ENCODE peak calls at places on chromosomes 1 and 21, in four cellular contexts. L is dermis blood vessel endothelial cell; S is HT1080; N is stimulated activated CD8-positive, alpha-beta memory T cell treated with anti-CD3 and anti-CD28 coated beads, Interleukin-15, amount 100 ng/mL, for 24 hours. Y is an unnamed sample.

GRCh38 chr1:30415171-30415940 is 308.0 kb downstream of the MATN1 start:
- DNase-seq in N (no peak), L (no peak), S (no peak), Y (peak; percentile 4)

GRCh38 chr1:27391511-27392095 is 819 bp upstream of the GPR3 start:
- DNase-seq in L (peak; percentile 66), N (no peak), S (peak; percentile 35), Y (no peak)

GRCh38 chr1:118947790-118948189 is 40.4 kb downstream of the TBX15 start:
- DNase-seq in L (no peak), S (peak; percentile 85), N (no peak), Y (no peak)

GRCh38 chr1:109265016-109265415 is 15.7 kb downstream of the CELSR2 start:
- DNase-seq in N (no peak), S (no peak), L (no peak), Y (no peak)

GRCh38 chr1:67764674-67765073 is 68.6 kb downstream of the GNG12 start:
- DNase-seq in S (no peak), N (no peak), L (no peak), Y (no peak)

GRCh38 chr1:101163406-101163770 is 73.4 kb upstream of the S1PR1 start:
- DNase-seq in L (peak; percentile 66), N (no peak), S (no peak), Y (no peak)

GRCh38 chr1:245465666-245466065 is 310.9 kb downstream of the KIF26B start:
- DNase-seq in S (no peak), N (no peak), L (no peak), Y (no peak)

GRCh38 chr21:42193131-42193671 is 25.7 kb upstream of the ABCG1 start:
- DNase-seq in N (no peak), L (peak; percentile 66), S (peak; percentile 37), Y (peak; percentile 63)

GRCh38 chr1:188023206-188023605 is 1194.5 kb downstream of the PLA2G4A start:
- DNase-seq in L (no peak), S (peak; percentile 14), N (no peak), Y (no peak)

GRCh38 chr1:115300087-115300856 is 37.8 kb downstream of the NGF start:
- DNase-seq in N (no peak), S (peak; percentile 62), L (no peak), Y (no peak)

GRCh38 chr1:6971048-6971447 is 185.8 kb downstream of the CAMTA1 start:
- DNase-seq in N (no peak), S (no peak), L (no peak), Y (no peak)

GRCh38 chr21:28018741-28019669 is 973.7 kb downstream of the LTN1 start:
- DNase-seq in N (no peak), S (peak; percentile 65), L (peak; percentile 32), Y (peak; percentile 75)

GRCh38 chr1:199009447-199009846 is 370.6 kb downstream of the PTPRC start:
- DNase-seq in N (no peak), L (no peak), S (no peak), Y (no peak)

GRCh38 chr1:210291786-210292275 is 36.9 kb upstream of the HHAT start:
- DNase-seq in N (no peak), S (no peak), L (no peak), Y (no peak)

GRCh38 chr21:29208666-29209059 is 78.2 kb downstream of the MAP3K7CL start:
- DNase-seq in L (peak; percentile 74), S (peak; percentile 84), N (no peak), Y (peak; percentile 42)

GRCh38 chr1:30336550-30337426 is 386.6 kb downstream of the MATN1 start:
- DNase-seq in S (no peak), L (no peak), N (no peak), Y (no peak)

GRCh38 chr21:36159356-36159921 is 2.8 kb downstream of the DOP1B start:
- DNase-seq in S (no peak), N (no peak), L (no peak), Y (no peak)

GRCh38 chr1:229410370-229410691 is 23.6 kb downstream of the ACTA1 start:
- DNase-seq in L (no peak), S (no peak), N (no peak), Y (no peak)

GRCh38 chr21:32414579-32415358 is 2.3 kb downstream of the EVA1C start:
- DNase-seq in L (peak; percentile 78), N (no peak), S (peak; percentile 43), Y (no peak)

GRCh38 chr1:55447488-55447887 is 232.3 kb upstream of the USP24 start:
- DNase-seq in L (no peak), N (no peak), S (no peak), Y (no peak)

GRCh38 chr1:115969509-115969908 is 6.8 kb upstream of the SLC22A15 start:
- DNase-seq in L (no peak), N (no peak), S (peak; percentile 24), Y (no peak)

GRCh38 chr1:27148591-27148990 is 6.3 kb downstream of the SLC9A1 start:
- DNase-seq in L (no peak), S (no peak), N (no peak), Y (no peak)

GRCh38 chr1:93694039-93694438 is 12.4 kb upstream of the BCAR3 start:
- DNase-seq in L (peak; percentile 54), S (peak; percentile 91), N (no peak), Y (peak; percentile 65)

GRCh38 chr21:29704719-29705118 is 235.1 kb downstream of the GRIK1 start:
- DNase-seq in N (no peak), S (no peak), L (no peak), Y (no peak)

GRCh38 chr1:44489481-44489880 is 84.4 kb downstream of the RNF220 start:
- DNase-seq in N (no peak), L (no peak), S (peak; percentile 54), Y (no peak)

GRCh38 chr1:99603699-99604595 is 42.0 kb upstream of the PALMD start:
- DNase-seq in S (no peak), L (peak; percentile 47), N (no peak), Y (no peak)

GRCh38 chr21:42272984-42273600 is 42.1 kb downstream of the TFF3 start:
- DNase-seq in S (no peak), L (no peak), N (no peak), Y (no peak)

GRCh38 chr1:228417471-228418203 is 976 bp upstream of the TRIM17 start:
- DNase-seq in L (no peak), N (no peak), S (peak; percentile 20), Y (no peak)

GRCh38 chr1:26853156-26853555 is 9.8 kb upstream of the SFN start:
- DNase-seq in L (peak; percentile 89), N (peak; percentile 62), S (peak; percentile 84), Y (peak; percentile 80)

GRCh38 chr1:205665216-205665757 is 15.0 kb downstream of the SLC45A3 start:
- DNase-seq in S (no peak), N (no peak), L (no peak), Y (no peak)

GRCh38 chr1:37945743-37946702 is 830 bp downstream of the INPP5B start:
- DNase-seq in S (peak; percentile 83), N (no peak), L (peak; percentile 89), Y (peak; percentile 60)

GRCh38 chr1:150555971-150556865 is 7.0 kb downstream of the ADAMTSL4 start:
- DNase-seq in N (no peak), S (no peak), L (no peak), Y (no peak)

GRCh38 chr1:30670195-30671060 is 53.0 kb downstream of the MATN1 start:
- DNase-seq in S (peak; percentile 20), L (no peak), N (no peak), Y (no peak)

Y was measured in H4.